ENCODE peak calls at places on chromosomes 3 and 15, in seven cellular contexts. S, X, C, V, Z, U and A are unnamed samples.

GRCh38 chr3:65751123-65751700 is 287.5 kb downstream of the MAGI1 start:
- DNase-seq in S (peak), Z (peak), C (peak), U (peak), V (peak), X (peak), A (no peak)

GRCh38 chr3:150743508-150743907 is 19.5 kb downstream of the SIAH2 start:
- DNase-seq in Z (no peak), U (no peak), V (no peak), C (no peak), S (no peak), X (no peak), A (no peak)

GRCh38 chr15:95826831-95827230 is 503.7 kb upstream of the NR2F2 start:
- DNase-seq in V (no peak), C (no peak), X (no peak), S (peak), Z (no peak), U (no peak), A (no peak)

GRCh38 chr3:117252208-117252607 is 542.6 kb downstream of the TUSC7 start:
- DNase-seq in U (peak), Z (no peak), X (no peak), C (peak), V (no peak), S (no peak), A (no peak)

GRCh38 chr3:14222457-14222856 is 43.8 kb downstream of the LSM3 start:
- DNase-seq in S (no peak), Z (no peak), X (no peak), V (no peak), U (no peak), C (peak), A (no peak)

GRCh38 chr3:16663852-16664712 is 58.9 kb upstream of the DAZL start:
- DNase-seq in V (peak), S (no peak), X (no peak), U (no peak), C (no peak), Z (no peak), A (no peak)

GRCh38 chr3:118501152-118501551 is 533.5 kb downstream of the IGSF11 start:
- DNase-seq in V (peak), Z (peak), X (peak), S (peak), C (no peak), U (peak), A (no peak)

GRCh38 chr3:170278632-170279031 is 56.4 kb downstream of the PRKCI start:
- DNase-seq in S (no peak), V (no peak), Z (no peak), X (no peak), U (no peak), C (no peak), A (no peak)

GRCh38 chr15:29968099-29968892 is 114.5 kb upstream of the GOLGA8J start:
- DNase-seq in Z (no peak), U (no peak), V (peak), X (no peak), S (no peak), C (no peak), A (no peak)

GRCh38 chr3:184811034-184811433 is 932 bp upstream of the VPS8 start:
- DNase-seq in C (no peak), X (no peak), U (no peak), V (no peak), S (no peak), Z (no peak), A (no peak)

GRCh38 chr15:53589526-53590057 is 169.9 kb downstream of the WDR72 start:
- DNase-seq in V (no peak), U (no peak), Z (no peak), C (no peak), X (no peak), S (no peak), A (no peak)
- H3K4me3 ChIP-seq in V (no peak), U (no peak), Z (no peak), C (no peak), X (no peak), S (no peak), A (no peak)

GRCh38 chr3:115512565-115513410 is 110.5 kb upstream of the GAP43 start:
- DNase-seq in S (peak), Z (peak), C (peak), V (peak), U (peak), X (no peak), A (no peak)
- TF ChIP-seq CTCF in S (no peak), Z (no peak), C (no peak), V (no peak), U (no peak), X (no peak), A (no peak)

GRCh38 chr3:31321620-31322019 is 211.1 kb upstream of the STT3B start:
- DNase-seq in S (no peak), X (no peak), Z (peak), V (no peak), U (no peak), C (no peak), A (no peak)
- H3K4me3 ChIP-seq in S (no peak), X (no peak), Z (no peak), V (no peak), U (no peak), C (no peak), A (no peak)

DNA sequence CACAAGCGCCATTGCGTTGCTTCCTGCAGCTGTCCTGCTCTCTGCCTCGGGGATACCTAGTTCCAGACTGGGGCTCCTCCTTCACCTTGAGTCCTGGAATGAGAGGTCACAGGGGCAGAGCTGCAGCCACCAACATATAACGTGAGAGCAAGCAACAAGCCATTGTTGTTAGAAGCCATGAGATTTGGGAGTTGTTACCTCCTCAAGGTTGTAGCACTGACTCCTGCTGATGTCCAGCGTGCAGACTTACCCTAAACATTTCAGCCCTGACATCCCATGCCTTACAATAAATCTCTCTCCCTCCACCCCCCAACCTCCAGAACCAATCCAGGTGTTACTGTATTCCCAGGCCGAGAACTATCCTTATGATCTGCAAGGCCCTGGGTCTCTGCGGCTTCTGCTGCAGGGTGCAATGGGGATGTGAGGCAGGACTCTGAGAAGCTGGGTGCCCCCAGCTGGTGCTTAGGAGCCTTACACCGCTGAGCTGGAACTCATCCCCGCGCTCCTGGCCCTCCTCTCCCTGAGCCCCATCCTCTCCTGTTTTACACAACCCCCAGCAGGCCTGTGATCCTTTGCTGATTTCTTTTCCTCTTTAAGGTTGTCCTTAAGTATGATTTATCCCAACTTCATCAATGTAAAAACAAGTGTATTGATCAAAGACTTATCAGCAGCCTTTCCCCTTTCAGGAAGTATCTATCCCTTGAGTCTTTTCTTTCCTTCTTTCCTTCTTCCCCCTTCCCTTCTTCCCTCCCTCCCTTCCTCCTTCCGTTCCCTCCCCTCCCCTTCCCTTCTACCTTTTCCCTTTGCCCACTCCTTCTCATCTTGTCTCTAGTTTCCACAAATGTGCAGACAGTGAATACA is 84.2 kb upstream of the ABHD2 start:
- DNase-seq in C (peak), V (peak), U (peak), S (peak), Z (no peak), X (no peak), A (no peak)
- TF ChIP-seq CTCF in C (peak), V (peak), U (peak), S (peak), Z (peak), X (no peak), A (peak)